ENCODE peak calls at places on chromosomes 11 and 22, in six cellular contexts. One of them, this sample, is unnamed.

GRCh38 chr22:35352214-35353111 is 28.4 kb upstream of the HMOX1 start:
- DNase-seq in HFF-Myc: no peak
- DNase-seq in fibroblast of lung: no peak
- DNase-seq in OCI-LY7: peak
- DNase-seq in stomach: peak
- DNase-seq in fibroblast of pulmonary artery: no peak
- DNase-seq in this sample: no peak

GRCh38 chr11:120563698-120564572 is 52.4 kb downstream of the GRIK4 start:
- DNase-seq in HFF-Myc: no peak
- DNase-seq in fibroblast of lung: peak
- DNase-seq in OCI-LY7: no peak
- DNase-seq in stomach: no peak
- DNase-seq in fibroblast of pulmonary artery: no peak
- DNase-seq in this sample: peak

GRCh38 chr11:82671451-82671850 is 62.2 kb downstream of the FAM181B start:
- DNase-seq in HFF-Myc: no peak
- DNase-seq in fibroblast of lung: no peak
- DNase-seq in OCI-LY7: no peak
- DNase-seq in stomach: no peak
- DNase-seq in fibroblast of pulmonary artery: no peak
- DNase-seq in this sample: no peak

GRCh38 chr22:46598737-46599424 is 21.3 kb upstream of the GRAMD4 start:
- DNase-seq in HFF-Myc: no peak
- DNase-seq in fibroblast of lung: peak
- DNase-seq in OCI-LY7: no peak
- DNase-seq in stomach: no peak
- DNase-seq in fibroblast of pulmonary artery: no peak
- DNase-seq in this sample: no peak

GRCh38 chr11:42972741-42973140 is 339.1 kb upstream of the API5 start:
- DNase-seq in HFF-Myc: no peak
- DNase-seq in fibroblast of lung: no peak
- DNase-seq in OCI-LY7: no peak
- DNase-seq in stomach: no peak
- DNase-seq in fibroblast of pulmonary artery: no peak
- DNase-seq in this sample: no peak

GRCh38 chr11:86769219-86769618 is 31.1 kb upstream of the PRSS23 start:
- DNase-seq in HFF-Myc: no peak
- DNase-seq in fibroblast of lung: no peak
- DNase-seq in OCI-LY7: no peak
- DNase-seq in stomach: no peak
- DNase-seq in fibroblast of pulmonary artery: no peak
- DNase-seq in this sample: no peak

GRCh38 chr11:123426766-123427165 is 3.3 kb upstream of the GRAMD1B start:
- DNase-seq in HFF-Myc: no peak
- DNase-seq in fibroblast of lung: no peak
- DNase-seq in OCI-LY7: no peak
- DNase-seq in stomach: no peak
- DNase-seq in fibroblast of pulmonary artery: no peak
- DNase-seq in this sample: no peak

GRCh38 chr11:29448246-29448877 is 568.5 kb downstream of the KCNA4 start:
- DNase-seq in HFF-Myc: no peak
- DNase-seq in fibroblast of lung: peak
- DNase-seq in OCI-LY7: peak
- DNase-seq in stomach: no peak
- DNase-seq in fibroblast of pulmonary artery: peak
- DNase-seq in this sample: no peak

GRCh38 chr11:100671471-100671870 is 15.6 kb upstream of the ARHGAP42 start:
- DNase-seq in HFF-Myc: no peak
- DNase-seq in fibroblast of lung: peak
- DNase-seq in OCI-LY7: no peak
- DNase-seq in stomach: no peak
- DNase-seq in fibroblast of pulmonary artery: no peak
- DNase-seq in this sample: no peak

GRCh38 chr22:49247194-49247924 is 580.3 kb downstream of the BRD1 start:
- DNase-seq in HFF-Myc: no peak
- DNase-seq in fibroblast of lung: no peak
- DNase-seq in OCI-LY7: no peak
- DNase-seq in stomach: no peak
- DNase-seq in fibroblast of pulmonary artery: no peak
- DNase-seq in this sample: no peak

GRCh38 chr11:86486261-86487030 is 111.8 kb downstream of the CCDC81 start:
- DNase-seq in HFF-Myc: no peak
- DNase-seq in fibroblast of lung: no peak
- DNase-seq in OCI-LY7: no peak
- DNase-seq in stomach: no peak
- DNase-seq in fibroblast of pulmonary artery: no peak
- DNase-seq in this sample: no peak

GRCh38 chr22:31102441-31103081 is 4.8 kb downstream of the SELENOM start:
- DNase-seq in HFF-Myc: peak
- DNase-seq in fibroblast of lung: peak
- DNase-seq in OCI-LY7: no peak
- DNase-seq in stomach: peak
- DNase-seq in fibroblast of pulmonary artery: peak
- DNase-seq in this sample: no peak

GRCh38 chr11:96052921-96053631 is 129.2 kb upstream of the MTMR2 start:
- DNase-seq in HFF-Myc: no peak
- DNase-seq in fibroblast of lung: peak
- DNase-seq in OCI-LY7: no peak
- DNase-seq in stomach: no peak
- DNase-seq in fibroblast of pulmonary artery: peak
- DNase-seq in this sample: no peak

GRCh38 chr11:66347425-66348276 is at the start of gene B4GAT1:
- DNase-seq in HFF-Myc: peak
- DNase-seq in fibroblast of lung: peak
- DNase-seq in OCI-LY7: peak
- DNase-seq in stomach: peak
- DNase-seq in fibroblast of pulmonary artery: peak
- DNase-seq in this sample: peak

GRCh38 chr22:30994960-30995359 is 25.9 kb downstream of the TUG1 start:
- DNase-seq in HFF-Myc: no peak
- DNase-seq in fibroblast of lung: no peak
- DNase-seq in OCI-LY7: peak
- DNase-seq in stomach: no peak
- DNase-seq in fibroblast of pulmonary artery: no peak
- DNase-seq in this sample: no peak

GRCh38 chr11:445765-446588 is 4.1 kb upstream of the PTDSS2 start:
- DNase-seq in HFF-Myc: no peak
- DNase-seq in fibroblast of lung: no peak
- DNase-seq in OCI-LY7: no peak
- DNase-seq in stomach: no peak
- DNase-seq in fibroblast of pulmonary artery: no peak
- DNase-seq in this sample: peak

GRCh38 chr22:41908409-41909289 is 6.2 kb downstream of the SHISA8 start:
- DNase-seq in HFF-Myc: no peak
- DNase-seq in fibroblast of lung: no peak
- DNase-seq in OCI-LY7: no peak
- DNase-seq in stomach: no peak
- DNase-seq in fibroblast of pulmonary artery: no peak
- DNase-seq in this sample: no peak

GRCh38 chr22:47591709-47592108 is 829.3 kb downstream of the TBC1D22A start:
- DNase-seq in HFF-Myc: no peak
- DNase-seq in fibroblast of lung: no peak
- DNase-seq in OCI-LY7: no peak
- DNase-seq in stomach: peak
- DNase-seq in fibroblast of pulmonary artery: no peak
- DNase-seq in this sample: no peak

GRCh38 chr22:23178512-23179254 is 1.6 kb upstream of the BCR start:
- DNase-seq in HFF-Myc: peak
- DNase-seq in fibroblast of lung: peak
- DNase-seq in OCI-LY7: peak
- DNase-seq in stomach: peak
- DNase-seq in fibroblast of pulmonary artery: peak
- DNase-seq in this sample: peak

GRCh38 chr11:16347928-16348685 is 8.2 kb downstream of the SOX6 start:
- DNase-seq in HFF-Myc: no peak
- DNase-seq in fibroblast of lung: peak
- DNase-seq in OCI-LY7: no peak
- DNase-seq in stomach: no peak
- DNase-seq in fibroblast of pulmonary artery: no peak
- DNase-seq in this sample: no peak

GRCh38 chr11:111762526-111762925 is 3.7 kb downstream of the PPP2R1B start:
- DNase-seq in HFF-Myc: no peak
- DNase-seq in fibroblast of lung: no peak
- DNase-seq in OCI-LY7: no peak
- DNase-seq in stomach: no peak
- DNase-seq in fibroblast of pulmonary artery: no peak
- DNase-seq in this sample: no peak

GRCh38 chr11:35337136-35337918 is 82.0 kb downstream of the SLC1A2 start:
- DNase-seq in HFF-Myc: peak
- DNase-seq in fibroblast of lung: peak
- DNase-seq in OCI-LY7: no peak
- DNase-seq in stomach: no peak
- DNase-seq in fibroblast of pulmonary artery: peak
- DNase-seq in this sample: no peak

GRCh38 chr11:32561835-32562234 is 21.8 kb upstream of the EIF3M start:
- DNase-seq in HFF-Myc: no peak
- DNase-seq in fibroblast of lung: no peak
- DNase-seq in OCI-LY7: no peak
- DNase-seq in stomach: no peak
- DNase-seq in fibroblast of pulmonary artery: no peak
- DNase-seq in this sample: no peak
- TF ChIP-seq CTCF in HFF-Myc: no peak
- TF ChIP-seq CTCF in fibroblast of lung: no peak
- TF ChIP-seq CTCF in OCI-LY7: no peak
- TF ChIP-seq CTCF in stomach: no peak
- TF ChIP-seq CTCF in fibroblast of pulmonary artery: no peak
- TF ChIP-seq CTCF in this sample: no peak

GRCh38 chr11:94583213-94583884 is 16.2 kb downstream of the PIWIL4 start:
- DNase-seq in HFF-Myc: no peak
- DNase-seq in fibroblast of lung: no peak
- DNase-seq in OCI-LY7: no peak
- DNase-seq in stomach: no peak
- DNase-seq in fibroblast of pulmonary artery: no peak
- DNase-seq in this sample: no peak
- TF ChIP-seq CTCF in HFF-Myc: no peak
- TF ChIP-seq CTCF in fibroblast of lung: no peak
- TF ChIP-seq CTCF in OCI-LY7: no peak
- TF ChIP-seq CTCF in stomach: no peak
- TF ChIP-seq CTCF in fibroblast of pulmonary artery: no peak
- TF ChIP-seq CTCF in this sample: no peak

DNA sequence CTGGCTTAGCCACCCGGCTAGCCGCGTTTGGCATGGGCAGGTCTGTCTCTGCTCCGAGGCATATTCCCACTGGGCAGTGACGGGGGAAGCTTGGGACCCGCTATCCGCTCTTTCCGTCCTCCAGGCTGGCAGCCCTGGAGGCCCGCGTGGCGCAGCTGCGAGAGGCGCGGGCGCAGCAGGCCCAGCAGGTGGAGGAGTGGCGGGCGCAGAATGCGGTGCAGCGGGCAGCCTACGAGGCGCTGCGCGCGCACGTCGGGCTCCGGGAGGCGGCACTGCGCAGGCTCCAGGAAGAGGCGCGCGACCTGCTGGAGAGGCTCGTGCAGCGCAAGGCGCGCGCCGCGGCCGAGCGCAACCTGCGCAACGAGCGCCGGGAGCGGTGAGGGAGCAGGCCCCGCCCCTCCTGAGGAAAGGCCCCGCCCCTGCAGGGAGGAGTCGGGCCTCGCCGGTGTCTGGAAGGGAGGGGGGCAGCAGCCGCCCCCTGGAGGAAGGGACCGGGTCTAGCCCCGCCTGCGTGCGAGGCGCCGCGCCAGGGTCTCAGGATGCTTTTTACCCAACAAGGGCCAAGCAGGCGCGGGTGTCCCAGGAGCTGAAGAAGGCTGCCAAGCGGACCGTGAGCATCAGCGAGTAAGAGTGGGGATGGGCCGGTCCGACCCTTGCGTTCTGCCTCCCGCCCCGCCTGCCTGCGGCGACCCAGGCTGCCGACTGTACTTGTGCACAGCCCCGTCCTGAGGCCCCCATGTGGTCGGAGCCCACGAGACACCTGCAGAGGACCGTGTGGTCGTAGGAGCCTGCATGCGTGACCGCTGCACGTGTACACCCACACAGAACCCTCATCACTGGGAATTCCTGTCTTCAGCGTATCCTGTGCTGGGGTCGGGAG is 7.9 kb downstream of the ATG16L2 start:
- DNase-seq in HFF-Myc: no peak
- DNase-seq in fibroblast of lung: peak
- DNase-seq in OCI-LY7: peak
- DNase-seq in stomach: peak
- DNase-seq in fibroblast of pulmonary artery: peak
- DNase-seq in this sample: peak
- TF ChIP-seq CTCF in HFF-Myc: peak
- TF ChIP-seq CTCF in fibroblast of lung: no peak
- TF ChIP-seq CTCF in OCI-LY7: peak
- TF ChIP-seq CTCF in stomach: peak
- TF ChIP-seq CTCF in fibroblast of pulmonary artery: no peak
- TF ChIP-seq CTCF in this sample: peak

GRCh38 chr22:19767427-19768380 is 7.1 kb downstream of the TBX1 start:
- DNase-seq in HFF-Myc: no peak
- DNase-seq in fibroblast of lung: no peak
- DNase-seq in OCI-LY7: no peak
- DNase-seq in stomach: no peak
- DNase-seq in fibroblast of pulmonary artery: no peak
- DNase-seq in this sample: peak

GRCh38 chr22:19766235-19766505 is 5.6 kb downstream of the TBX1 start:
- DNase-seq in HFF-Myc: no peak
- DNase-seq in fibroblast of lung: no peak
- DNase-seq in OCI-LY7: no peak
- DNase-seq in stomach: no peak
- DNase-seq in fibroblast of pulmonary artery: no peak
- DNase-seq in this sample: no peak

GRCh38 chr22:19765477-19766234 is 5.1 kb downstream of the TBX1 start:
- DNase-seq in HFF-Myc: no peak
- DNase-seq in fibroblast of lung: no peak
- DNase-seq in OCI-LY7: no peak
- DNase-seq in stomach: no peak
- DNase-seq in fibroblast of pulmonary artery: no peak
- DNase-seq in this sample: no peak

GRCh38 chr22:19764636-19765476 is 4.3 kb downstream of the TBX1 start:
- DNase-seq in HFF-Myc: no peak
- DNase-seq in fibroblast of lung: no peak
- DNase-seq in OCI-LY7: no peak
- DNase-seq in stomach: no peak
- DNase-seq in fibroblast of pulmonary artery: no peak
- DNase-seq in this sample: no peak

DNA sequence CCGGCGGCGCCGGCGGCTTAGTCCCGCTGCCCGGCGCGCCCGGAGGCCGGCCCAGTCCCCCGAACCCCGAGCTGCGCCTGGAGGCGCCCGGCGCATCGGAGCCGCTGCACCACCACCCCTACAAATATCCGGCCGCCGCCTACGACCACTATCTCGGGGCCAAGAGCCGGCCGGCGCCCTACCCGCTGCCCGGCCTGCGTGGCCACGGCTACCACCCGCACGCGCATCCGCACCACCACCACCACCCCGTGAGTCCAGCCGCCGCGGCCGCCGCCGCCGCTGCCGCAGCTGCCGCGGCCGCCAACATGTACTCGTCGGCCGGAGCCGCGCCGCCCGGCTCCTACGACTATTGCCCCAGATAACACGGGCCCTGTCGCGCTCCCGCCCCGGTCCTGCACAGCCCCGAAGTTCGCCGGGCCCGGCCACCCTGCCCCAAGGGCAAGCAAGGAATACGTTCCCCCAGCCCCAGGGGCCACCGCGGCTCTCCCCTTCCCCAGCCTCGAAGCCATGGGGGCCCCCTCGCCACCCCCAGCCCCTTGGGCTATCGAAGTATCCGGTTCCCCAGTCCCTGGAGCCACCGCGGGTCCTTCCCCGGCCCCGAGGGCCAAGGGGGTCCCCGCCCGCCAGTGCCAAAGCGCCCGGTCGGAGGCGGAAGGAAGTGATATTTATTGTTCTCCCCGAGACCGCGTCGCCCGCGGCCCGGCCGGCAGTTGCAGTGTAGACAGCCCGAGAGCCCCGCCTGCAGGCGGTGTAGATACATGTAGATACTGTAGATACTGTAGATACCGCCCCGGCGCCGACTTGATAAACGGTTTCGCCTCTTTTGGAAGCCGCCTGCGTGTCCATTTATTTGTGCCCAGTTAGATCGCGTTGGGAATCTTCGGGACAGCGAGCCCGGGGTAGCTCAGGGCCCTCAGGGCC is 6.2 kb downstream of the TBX1 start:
- DNase-seq in HFF-Myc: no peak
- DNase-seq in fibroblast of lung: no peak
- DNase-seq in OCI-LY7: peak
- DNase-seq in stomach: peak
- DNase-seq in fibroblast of pulmonary artery: no peak
- DNase-seq in this sample: no peak
- TF ChIP-seq CTCF in HFF-Myc: peak
- TF ChIP-seq CTCF in fibroblast of lung: no peak
- TF ChIP-seq CTCF in OCI-LY7: peak
- TF ChIP-seq CTCF in stomach: no peak
- TF ChIP-seq CTCF in fibroblast of pulmonary artery: peak
- TF ChIP-seq CTCF in this sample: no peak